ENCODE peak calls at places on chromosome 21, in ten cellular contexts. S is stomach; U is breast epithelium; W is AG04450; R is NCI-H774; D is type B pancreatic cell; B is NCI-H146; M is activated CD4-positive, alpha-beta memory T cell treated with anti-CD3 and anti-CD28 coated beads, Interleukin-2, amount 10 ng/mL, durations not matched to agents 7 days and 5 days; N is brain microvascular endothelial cell; L is activated CD4-positive, alpha-beta T cell treated with anti-CD3 and anti-CD28 coated beads for 4 hours. Z is an unnamed sample.

GRCh38 chr21:44933938-44934260 is 5.9 kb upstream of the SLX9 start:
- DNase-seq in S (no peak), U (no peak), W (no peak), R (no peak), D (no peak), B (no peak), M (no peak), N (no peak), L (no peak), Z (no peak)

GRCh38 chr21:29072873-29073221 is 601 bp downstream of the CCT8 start:
- DNase-seq in S (no peak), U (no peak), W (no peak), R (no peak), D (no peak), B (peak), M (no peak), N (peak), L (no peak), Z (no peak)

GRCh38 chr21:23960769-23961168 is 1646.5 kb downstream of the MRPL39 start:
- DNase-seq in S (no peak), U (no peak), W (no peak), R (peak), D (no peak), B (peak), M (no peak), N (no peak), L (no peak), Z (no peak)

GRCh38 chr21:40049031-40049958 is 182.1 kb downstream of the PCP4 start:
- DNase-seq in S (no peak), U (no peak), W (no peak), R (peak), D (no peak), B (peak), M (no peak), N (no peak), L (no peak), Z (peak)

GRCh38 chr21:26280715-26281310 is 110.2 kb upstream of the APP start:
- DNase-seq in S (no peak), U (no peak), W (no peak), R (no peak), D (no peak), B (no peak), M (no peak), N (no peak), L (no peak), Z (peak)

GRCh38 chr21:15706686-15707085 is 23.1 kb upstream of the USP25 start:
- DNase-seq in S (peak), U (peak), W (peak), R (no peak), D (no peak), B (no peak), M (no peak), N (peak), L (no peak), Z (no peak)

GRCh38 chr21:39124852-39125251 is 58.4 kb downstream of the PSMG1 start:
- DNase-seq in S (no peak), U (no peak), W (no peak), R (no peak), D (no peak), B (no peak), M (no peak), N (no peak), L (no peak), Z (no peak)

GRCh38 chr21:33843216-33843615 is 72.4 kb downstream of the ATP5PO start:
- DNase-seq in S (no peak), U (no peak), W (no peak), R (no peak), D (no peak), B (no peak), M (no peak), N (no peak), L (no peak), Z (no peak)

GRCh38 chr21:37074195-37074510 is 1.1 kb downstream of the TTC3 start:
- DNase-seq in S (no peak), U (no peak), W (no peak), R (no peak), D (no peak), B (peak), M (no peak), N (no peak), L (no peak), Z (no peak)

GRCh38 chr21:44487831-44488230 is 32.5 kb downstream of the LRRC3 start:
- DNase-seq in S (no peak), U (no peak), W (no peak), R (no peak), D (no peak), B (no peak), M (peak), N (peak), L (peak), Z (no peak)

GRCh38 chr21:44972821-44973220 is 33.0 kb downstream of the SLX9 start:
- DNase-seq in S (no peak), U (no peak), W (no peak), R (no peak), D (no peak), B (no peak), M (no peak), N (no peak), L (no peak), Z (no peak)

GRCh38 chr21:27700974-27701614 is 734.2 kb upstream of the ADAMTS5 start:
- DNase-seq in S (peak), U (peak), W (peak), R (peak), D (peak), B (peak), M (peak), N (peak), L (peak), Z (peak)

GRCh38 chr21:36321325-36322082 is 1.5 kb downstream of the MORC3 start:
- DNase-seq in S (peak), U (no peak), W (no peak), R (no peak), D (no peak), B (peak), M (no peak), N (peak), L (peak), Z (peak)

GRCh38 chr21:33230518-33231324 is 983 bp downstream of the IFNAR2 start:
- DNase-seq in S (no peak), U (peak), W (no peak), R (no peak), D (peak), B (peak), M (no peak), N (peak), L (peak), Z (peak)

GRCh38 chr21:32916522-32917099 is 109.1 kb upstream of the OLIG2 start:
- DNase-seq in S (no peak), U (no peak), W (no peak), R (no peak), D (no peak), B (no peak), M (no peak), N (no peak), L (no peak), Z (no peak)

GRCh38 chr21:35217504-35218060 is 168.5 kb upstream of the RUNX1 start:
- DNase-seq in S (no peak), U (peak), W (no peak), R (no peak), D (no peak), B (peak), M (no peak), N (peak), L (no peak), Z (no peak)

GRCh38 chr21:41894922-41895557 is 15.9 kb upstream of the PRDM15 start:
- DNase-seq in S (no peak), U (no peak), W (peak), R (no peak), D (no peak), B (no peak), M (no peak), N (peak), L (no peak), Z (no peak)

GRCh38 chr21:28325618-28326017 is 667.1 kb downstream of the LTN1 start:
- DNase-seq in S (no peak), U (no peak), W (no peak), R (no peak), D (no peak), B (peak), M (no peak), N (no peak), L (no peak), Z (no peak)

GRCh38 chr21:44521928-44522752 is 17.9 kb downstream of the KRTAP10-1 start:
- DNase-seq in S (no peak), U (no peak), W (no peak), R (no peak), D (peak), B (no peak), M (no peak), N (no peak), L (no peak), Z (no peak)

GRCh38 chr21:39321424-39321823 is 8.0 kb upstream of the BRWD1 start:
- DNase-seq in S (no peak), U (no peak), W (no peak), R (no peak), D (no peak), B (no peak), M (no peak), N (peak), L (no peak), Z (no peak)

GRCh38 chr21:31752352-31752751 is 20.4 kb upstream of the SCAF4 start:
- DNase-seq in S (no peak), U (no peak), W (no peak), R (no peak), D (no peak), B (no peak), M (no peak), N (no peak), L (no peak), Z (no peak)

GRCh38 chr21:41952568-41953248 is 1.1 kb downstream of the C2CD2 start:
- DNase-seq in S (no peak), U (no peak), W (no peak), R (no peak), D (no peak), B (peak), M (no peak), N (no peak), L (no peak), Z (no peak)

GRCh38 chr21:34065015-34065414 is 8.4 kb upstream of the MRPS6 start:
- DNase-seq in S (no peak), U (no peak), W (no peak), R (no peak), D (no peak), B (no peak), M (no peak), N (no peak), L (no peak), Z (no peak)

GRCh38 chr21:45260191-45260795 is 27.4 kb downstream of the POFUT2 start:
- DNase-seq in S (peak), U (peak), W (no peak), R (no peak), D (no peak), B (no peak), M (peak), N (no peak), L (no peak), Z (no peak)

GRCh38 chr21:17542371-17542992 is 29.6 kb downstream of the CXADR start:
- DNase-seq in S (no peak), U (no peak), W (no peak), R (no peak), D (no peak), B (no peak), M (no peak), N (peak), L (no peak), Z (no peak)

GRCh38 chr21:42321845-42322244 is 6.6 kb upstream of the TFF3 start:
- DNase-seq in S (no peak), U (no peak), W (no peak), R (no peak), D (no peak), B (no peak), M (no peak), N (no peak), L (no peak), Z (no peak)

GRCh38 chr21:26461500-26461899 is 111.6 kb downstream of the CYYR1 start:
- DNase-seq in S (no peak), U (no peak), W (no peak), R (no peak), D (no peak), B (no peak), M (no peak), N (no peak), L (no peak), Z (no peak)

GRCh38 chr21:39519835-39520234 is 68.1 kb downstream of the SH3BGR start:
- DNase-seq in S (no peak), U (no peak), W (no peak), R (no peak), D (no peak), B (no peak), M (no peak), N (no peak), L (no peak), Z (no peak)

GRCh38 chr21:31732538-31732864 is 583 bp upstream of the SCAF4 start:
- DNase-seq in S (no peak), U (no peak), W (no peak), R (no peak), D (no peak), B (no peak), M (no peak), N (peak), L (no peak), Z (no peak)

GRCh38 chr21:40809673-40810072 is 37.3 kb downstream of the DSCAM start:
- DNase-seq in S (no peak), U (no peak), W (no peak), R (no peak), D (no peak), B (no peak), M (no peak), N (no peak), L (no peak), Z (no peak)

GRCh38 chr21:40846566-40847411 is at the start of gene DSCAM:
- DNase-seq in S (no peak), U (no peak), W (no peak), R (no peak), D (no peak), B (peak), M (no peak), N (no peak), L (no peak), Z (peak)

GRCh38 chr21:31235671-31236450 is 108.2 kb downstream of the TIAM1 start:
- DNase-seq in S (no peak), U (no peak), W (no peak), R (no peak), D (no peak), B (no peak), M (no peak), N (peak), L (no peak), Z (no peak)